ENCODE peak calls at places on chromosomes 5 and 9, in eight cellular contexts. O is ovary, C is cardiac muscle cell, M is sigmoid colon, S is RWPE2, Q is dorsolateral prefrontal cortex, T is gastrocnemius medialis, K is tibial artery. U is an unnamed sample.
A peak's percentile ranks its signal among the peaks of the same experiment; 100 is the strongest.

GRCh38 chr5:146699729-146700430 is 178.7 kb downstream of the PPP2R2B start:
- DNase-seq in O (no peak), C (no peak), M (no peak), S (no peak), Q (no peak), T (no peak), K (no peak), U (no peak)

GRCh38 chr9:22308177-22308576 is 138.4 kb upstream of the DMRTA1 start:
- DNase-seq in O (no peak), C (no peak), M (no peak), S (no peak), Q (no peak), T (no peak), K (no peak), U (no peak)

GRCh38 chr9:26301046-26301445 is 591.6 kb downstream of the CAAP1 start:
- DNase-seq in O (no peak), C (no peak), M (no peak), S (no peak), Q (no peak), T (no peak), K (no peak), U (no peak)

GRCh38 chr9:112029921-112030444 is 133.4 kb downstream of the UGCG start:
- DNase-seq in O (no peak), C (no peak), M (no peak), S (peak; percentile 77), Q (no peak), T (no peak), K (no peak), U (peak; percentile 97)

GRCh38 chr5:33229216-33229615 is 211.5 kb upstream of the TARS1 start:
- DNase-seq in O (no peak), C (no peak), M (no peak), S (no peak), Q (no peak), T (peak; percentile 14), K (no peak), U (no peak)

GRCh38 chr9:132732326-132732725 is 62.1 kb downstream of the GTF3C4 start:
- DNase-seq in O (no peak), C (no peak), M (no peak), S (no peak), Q (no peak), T (no peak), K (no peak), U (no peak)

GRCh38 chr9:115192280-115192679 is 74.3 kb upstream of the TNC start:
- DNase-seq in O (no peak), C (no peak), M (no peak), S (no peak), Q (no peak), T (no peak), K (no peak), U (no peak)

GRCh38 chr5:65102826-65103673 is 334.3 kb downstream of the CWC27 start:
- DNase-seq in O (peak; percentile 75), C (peak; percentile 77), M (peak; percentile 85), S (no peak), Q (peak; percentile 28), T (peak; percentile 15), K (peak; percentile 54), U (peak; percentile 39)

GRCh38 chr9:133470988-133471387 is 7.9 kb downstream of the SLC2A6 start:
- DNase-seq in O (no peak), C (no peak), M (no peak), S (no peak), Q (no peak), T (no peak), K (no peak), U (no peak)

GRCh38 chr5:42666821-42667325 is 89.7 kb upstream of the CCDC152 start:
- DNase-seq in O (no peak), C (peak; percentile 9), M (no peak), S (no peak), Q (no peak), T (no peak), K (no peak), U (no peak)

GRCh38 chr9:37938121-37938906 is 34.4 kb upstream of the SLC25A51 start:
- DNase-seq in O (peak; percentile 33), C (peak; percentile 77), M (no peak), S (no peak), Q (peak; percentile 46), T (no peak), K (no peak), U (peak; percentile 79)

GRCh38 chr9:96646081-96646991 is 8.8 kb downstream of the PRXL2C start:
- DNase-seq in O (no peak), C (peak; percentile 53), M (no peak), S (no peak), Q (no peak), T (peak; percentile 92), K (no peak), U (no peak)

GRCh38 chr5:1035421-1036405 is 27.1 kb downstream of the NKD2 start:
- DNase-seq in O (no peak), C (no peak), M (peak; percentile 50), S (no peak), Q (no peak), T (no peak), K (no peak), U (no peak)

GRCh38 chr9:2602704-2603116 is 18.9 kb upstream of the VLDLR start:
- DNase-seq in O (no peak), C (peak; percentile 16), M (no peak), S (no peak), Q (no peak), T (peak; percentile 27), K (no peak), U (peak; percentile 19)

GRCh38 chr9:121631978-121632418 is 19.4 kb upstream of the DAB2IP start:
- DNase-seq in O (no peak), C (no peak), M (no peak), S (no peak), Q (no peak), T (no peak), K (no peak), U (no peak)

GRCh38 chr5:116078199-116078598 is 6.6 kb upstream of the COMMD10 start:
- DNase-seq in O (no peak), C (no peak), M (no peak), S (no peak), Q (no peak), T (no peak), K (no peak), U (no peak)

GRCh38 chr5:125199968-125200841 is 453.8 kb upstream of the ZNF608 start:
- DNase-seq in O (no peak), C (peak; percentile 19), M (no peak), S (no peak), Q (peak; percentile 37), T (no peak), K (no peak), U (no peak)

DNA sequence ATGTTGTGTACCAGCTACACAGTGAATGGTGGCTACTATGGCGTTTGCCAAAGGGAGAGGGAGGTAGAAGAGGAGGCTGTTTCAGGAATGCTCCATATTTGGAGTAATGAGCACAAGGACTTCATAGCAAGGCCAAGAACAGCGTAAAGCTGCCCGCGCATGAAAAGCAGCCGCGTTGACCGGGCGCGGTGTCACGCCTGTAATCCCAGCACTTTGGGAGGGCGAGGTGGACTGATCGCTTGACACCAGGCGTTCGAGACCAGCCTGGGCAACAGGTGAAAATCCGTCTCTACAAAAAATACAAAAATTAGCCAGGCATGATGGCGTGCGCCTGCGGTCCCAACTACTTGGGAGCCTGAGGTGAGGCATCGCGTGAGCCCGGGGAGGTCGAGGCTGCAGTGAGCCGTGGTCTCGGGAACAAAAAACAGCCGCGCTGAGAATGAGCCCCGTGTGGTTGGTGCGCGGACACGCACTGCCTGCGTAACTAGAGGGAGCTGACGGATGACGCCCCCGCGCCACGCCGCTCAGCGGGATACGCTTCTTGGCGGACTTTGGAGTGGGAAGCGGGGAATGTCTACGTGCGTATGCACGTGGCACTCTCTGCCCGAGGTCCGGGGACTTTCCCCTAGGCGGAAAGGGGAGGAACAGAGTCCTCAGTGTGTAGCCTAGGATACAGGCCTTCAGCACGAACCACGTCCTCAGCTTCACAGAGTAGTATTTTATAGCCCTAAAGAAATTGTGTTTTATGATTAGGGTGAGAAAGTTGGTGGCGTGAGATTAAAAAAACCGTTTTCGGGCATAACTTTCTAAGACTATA is at the start of gene RMRP:
- DNase-seq in O (peak; percentile 96), C (peak; percentile 100), M (peak; percentile 100), S (peak; percentile 98), Q (peak; percentile 98), T (peak; percentile 98), K (peak; percentile 94), U (peak; percentile 98)
- TF ChIP-seq CTCF in O (peak; percentile 38), C (peak; percentile 23), M (peak; percentile 42), S (no peak), Q (peak; percentile 40), T (peak; percentile 45), K (peak; percentile 50), U (peak; percentile 29)

DNA sequence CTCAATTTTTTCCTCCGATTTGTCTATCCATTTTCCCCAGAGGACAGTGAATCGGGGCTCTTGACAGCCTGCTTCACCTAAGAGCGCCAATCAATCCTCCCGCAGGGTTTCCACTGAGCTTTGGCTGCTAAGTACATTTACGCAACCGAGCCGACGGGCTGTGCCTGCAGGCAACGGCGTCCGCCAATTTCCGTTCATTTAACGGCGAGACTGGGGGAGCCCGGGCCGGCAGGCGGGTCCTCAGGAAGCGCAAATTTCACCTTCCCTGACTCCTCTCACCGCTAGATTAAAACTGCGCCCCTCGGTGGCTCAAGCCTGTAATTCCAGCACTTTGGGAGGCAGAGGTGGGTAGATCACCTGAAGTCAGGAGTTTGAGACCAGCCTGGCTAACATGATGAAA is 2.7 kb upstream of the NXNL2 start:
- DNase-seq in O (peak; percentile 45), C (peak; percentile 63), M (no peak), S (no peak), Q (no peak), T (no peak), K (peak; percentile 46), U (peak; percentile 29)
- H3K4me3 ChIP-seq in O (no peak overlapping the region), C (no peak overlapping the region), M (no peak overlapping the region), S (no peak overlapping the region), Q (no peak overlapping the region), T (no peak overlapping the region), K (no peak overlapping the region), U (no peak overlapping the region)

GRCh38 chr5:73296772-73297171 is 123.8 kb downstream of the TMEM174 start:
- DNase-seq in O (no peak), C (peak; percentile 70), M (no peak), S (no peak), Q (no peak), T (no peak), K (no peak), U (peak; percentile 46)
- H3K27me3 ChIP-seq in O (peaks cover 3% of the 10 kb centered on the region), C (peaks cover 93% of the 10 kb centered on the region), M (peaks cover 47% of the 10 kb centered on the region), S (peaks cover 44% of the 10 kb centered on the region), Q (peaks cover 51% of the 10 kb centered on the region), T (peaks cover 57% of the 10 kb centered on the region), K (peaks cover 76% of the 10 kb centered on the region), U (peaks cover 54% of the 10 kb centered on the region)

GRCh38 chr9:94933429-94933828 is 206.9 kb downstream of the AOPEP start:
- DNase-seq in O (no peak), C (no peak), M (no peak), S (no peak), Q (no peak), T (no peak), K (no peak), U (no peak)

GRCh38 chr9:94935396-94935795 is 208.9 kb downstream of the AOPEP start:
- DNase-seq in O (no peak), C (no peak), M (no peak), S (no peak), Q (no peak), T (no peak), K (no peak), U (no peak)

GRCh38 chr9:94932647-94933415 is 206.3 kb downstream of the AOPEP start:
- DNase-seq in O (no peak), C (no peak), M (no peak), S (no peak), Q (no peak), T (no peak), K (no peak), U (no peak)

GRCh38 chr9:94936411-94936810 is 209.9 kb downstream of the AOPEP start:
- DNase-seq in O (no peak), C (peak; percentile 91), M (no peak), S (no peak), Q (no peak), T (no peak), K (no peak), U (no peak)

GRCh38 chr9:94934816-94935328 is 208.4 kb downstream of the AOPEP start:
- DNase-seq in O (no peak), C (no peak), M (no peak), S (no peak), Q (no peak), T (no peak), K (no peak), U (no peak)
- TF ChIP-seq CTCF in O (no peak), C (no peak), M (no peak), S (no peak), Q (no peak), T (no peak), K (no peak), U (no peak)